ENCODE peak calls at places on chromosomes 16 and 17, in five cellular contexts. Y is WTC11, P is GM12878, O is A549, J is K562. S is an unnamed sample.

GRCh38 chr16:15581127-15581815 is 61.7 kb downstream of the MARF1 start:
- DNase-seq in J (no peak), O (no peak), Y (no peak), P (no peak), S (no peak)

GRCh38 chr17:57062865-57063264 is 22.2 kb upstream of the AKAP1 start:
- DNase-seq in J (no peak), P (no peak), Y (no peak), O (no peak), S (no peak)

GRCh38 chr16:77816293-77816692 is 27.9 kb downstream of the VAT1L start:
- DNase-seq in J (no peak), P (no peak), O (no peak), Y (no peak), S (no peak)

GRCh38 chr17:67559381-67559966 is 158.3 kb upstream of the NOL11 start:
- DNase-seq in Y (peak), J (peak), O (no peak), P (no peak), S (no peak)

GRCh38 chr17:80645706-80646325 is 101.2 kb downstream of the RPTOR start:
- DNase-seq in J (no peak), Y (no peak), O (no peak), P (no peak), S (no peak)

GRCh38 chr16:27445502-27446175 is 43.7 kb downstream of the IL21R start:
- DNase-seq in J (no peak), O (no peak), P (no peak), Y (no peak), S (no peak)

GRCh38 chr16:72797606-72798005 is 250.3 kb downstream of the ZFHX3 start:
- DNase-seq in P (no peak), O (no peak), Y (no peak), J (no peak), S (no peak)

GRCh38 chr16:14186007-14186953 is 115.2 kb downstream of the MRTFB start:
- DNase-seq in J (no peak), P (no peak), Y (peak), O (no peak), S (no peak)

GRCh38 chr16:70162041-70162451 is 11.5 kb upstream of the CLEC18C start:
- DNase-seq in O (peak), J (peak), P (no peak), Y (no peak), S (peak)

GRCh38 chr16:62213763-62214162 is 177.5 kb upstream of the CDH8 start:
- DNase-seq in Y (peak), P (no peak), O (no peak), J (no peak), S (peak)

GRCh38 chr17:65670667-65671371 is 109.4 kb upstream of the AXIN2 start:
- DNase-seq in Y (no peak), J (no peak), O (no peak), P (no peak), S (peak)

GRCh38 chr17:27776882-27777624 is 23.3 kb downstream of the NOS2 start:
- DNase-seq in Y (no peak), P (no peak), J (no peak), O (no peak), S (no peak)

GRCh38 chr17:80252871-80253270 is 7.8 kb upstream of the RNF213 start:
- DNase-seq in O (peak), P (no peak), Y (peak), J (no peak), S (no peak)

GRCh38 chr16:19521471-19522368 is at the start of gene GDE1:
- DNase-seq in O (peak), Y (peak), J (peak), P (peak), S (peak)

GRCh38 chr16:80725566-80726162 is 78.7 kb downstream of the CDYL2 start:
- DNase-seq in Y (no peak), J (no peak), O (no peak), P (no peak), S (no peak)

GRCh38 chr17:19724501-19725420 is 8.4 kb upstream of the SLC47A2 start:
- DNase-seq in Y (no peak), P (no peak), J (no peak), O (no peak), S (no peak)

GRCh38 chr17:263773-264172 is 82.3 kb upstream of the DOC2B start:
- DNase-seq in J (no peak), O (no peak), Y (no peak), P (no peak), S (no peak)

GRCh38 chr17:59502800-59503199 is 62.6 kb upstream of the DHX40 start:
- DNase-seq in O (no peak), P (no peak), J (no peak), Y (no peak), S (no peak)

GRCh38 chr16:54595636-54596035 is 309.0 kb upstream of the IRX3 start:
- DNase-seq in Y (no peak), P (no peak), O (no peak), J (no peak), S (no peak)

GRCh38 chr16:50909831-50910697 is 168.2 kb downstream of the CYLD start:
- DNase-seq in P (no peak), Y (no peak), O (no peak), J (no peak), S (no peak)

GRCh38 chr16:23673971-23674614 is 4.6 kb upstream of the PLK1 start:
- DNase-seq in P (no peak), J (no peak), Y (no peak), O (no peak), S (peak)

GRCh38 chr16:64311241-64311640 is 810.6 kb downstream of the CDH11 start:
- DNase-seq in P (no peak), Y (no peak), O (no peak), J (no peak), S (no peak)

GRCh38 chr17:67095803-67096202 is 51.4 kb downstream of the CACNG1 start:
- DNase-seq in Y (no peak), P (no peak), O (no peak), J (no peak), S (peak)

GRCh38 chr16:1903220-1903574 is 15.0 kb downstream of the HS3ST6 start:
- DNase-seq in O (no peak), J (no peak), P (no peak), Y (no peak), S (no peak)

GRCh38 chr17:81329927-81330883 is 35.1 kb upstream of the SLC38A10 start:
- DNase-seq in P (no peak), J (no peak), Y (no peak), O (peak), S (peak)

GRCh38 chr16:82152192-82152591 is 17.8 kb downstream of the MPHOSPH6 start:
- DNase-seq in J (no peak), Y (no peak), P (no peak), O (no peak), S (no peak)

GRCh38 chr16:50534091-50534490 is 14.1 kb upstream of the NKD1 start:
- DNase-seq in P (no peak), O (no peak), J (no peak), Y (no peak), S (no peak)

GRCh38 chr17:44380767-44381166 is 8.7 kb downstream of the ITGA2B start:
- DNase-seq in P (no peak), J (no peak), Y (no peak), O (no peak), S (no peak)

GRCh38 chr17:73228748-73229236 is 32.9 kb downstream of the CPSF4L start:
- DNase-seq in Y (no peak), P (no peak), J (peak), O (peak), S (peak)

GRCh38 chr16:49857423-49858181 is 1.7 kb upstream of the ZNF423 start:
- DNase-seq in Y (peak), O (peak), J (peak), P (no peak), S (peak)

GRCh38 chr16:84500531-84500930 is 3.9 kb downstream of the MEAK7 start:
- DNase-seq in Y (no peak), P (no peak), O (no peak), J (no peak), S (no peak)

GRCh38 chr16:81448154-81449131 is 3.8 kb downstream of the CMIP start:
- DNase-seq in J (no peak), Y (no peak), O (no peak), P (no peak), S (peak)

GRCh38 chr17:47099451-47099986 is 89.6 kb downstream of the CDC27 start:
- DNase-seq in J (no peak), P (no peak), Y (no peak), O (no peak), S (no peak)

GRCh38 chr17:17445925-17446665 is 30.7 kb upstream of the MED9 start:
- DNase-seq in P (no peak), O (peak), J (no peak), Y (no peak), S (peak)

GRCh38 chr17:58328195-58329034 is at the start of gene TSPOAP1:
- DNase-seq in P (peak), J (peak), Y (peak), O (no peak), S (no peak)

GRCh38 chr16:78216166-78216745 is 116.8 kb downstream of the WWOX start:
- DNase-seq in J (no peak), O (no peak), P (no peak), Y (no peak), S (no peak)

GRCh38 chr16:73951541-73951940 is 345.1 kb upstream of the PSMD7 start:
- DNase-seq in Y (no peak), J (no peak), O (no peak), P (no peak), S (no peak)

GRCh38 chr16:58843675-58844074 is 109.6 kb upstream of the GOT2 start:
- DNase-seq in P (peak), O (no peak), J (peak), Y (no peak), S (peak)

GRCh38 chr17:64329571-64329970 is 61.1 kb downstream of the PECAM1 start:
- DNase-seq in P (no peak), J (no peak), Y (no peak), O (no peak), S (no peak)

DNA sequence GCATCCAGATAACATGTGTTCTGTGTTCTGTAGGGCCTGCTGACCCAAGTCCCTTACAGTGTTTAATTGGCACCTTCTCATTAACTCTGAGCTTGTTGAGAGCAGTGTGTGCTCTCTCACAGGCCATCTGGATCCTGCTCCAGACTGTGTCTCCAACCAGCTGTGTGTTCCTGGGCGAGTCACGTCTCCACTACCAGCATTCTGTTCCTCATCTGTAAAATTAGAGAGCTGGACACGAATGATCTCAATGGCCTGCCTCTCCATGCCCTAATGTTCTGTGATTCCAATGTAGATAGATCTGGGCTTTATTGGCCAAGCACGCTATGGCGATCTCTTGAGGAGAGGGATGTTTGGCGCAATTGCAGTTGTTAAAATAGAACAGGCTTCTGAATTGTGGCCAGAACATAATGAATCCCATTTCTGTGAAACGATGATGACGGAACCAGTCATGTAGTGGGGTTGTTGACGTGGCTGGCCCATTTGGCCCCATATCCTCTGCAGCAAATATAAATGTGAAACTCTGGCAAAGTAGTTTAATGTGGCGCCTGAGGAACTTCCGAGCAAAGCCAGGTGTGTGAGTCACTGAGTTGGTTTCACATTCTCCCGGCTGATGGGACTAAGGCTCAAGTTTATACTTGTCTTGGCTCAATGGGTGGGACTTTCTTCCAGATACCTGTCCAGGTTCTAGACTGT is 22.2 kb downstream of the TBX4 start:
- DNase-seq in O (no peak), J (no peak), Y (no peak), P (no peak), S (no peak)
- TF ChIP-seq ESRRA in O (no peak), J (no peak), Y (no peak), P (no peak), S (no peak)

GRCh38 chr17:74431568-74432483 is at the start of gene GPRC5C:
- DNase-seq in J (peak), O (peak), P (no peak), Y (peak), S (peak)
- TF ChIP-seq ESRRA in J (no peak), O (no peak), P (no peak), Y (no peak), S (peak)

GRCh38 chr17:39938140-39938869 is 10.8 kb downstream of the LRRC3C start:
- DNase-seq in P (peak), O (no peak), Y (no peak), J (no peak), S (peak)
- TF ChIP-seq ESRRA in P (no peak), O (no peak), Y (no peak), J (no peak), S (no peak)

DNA sequence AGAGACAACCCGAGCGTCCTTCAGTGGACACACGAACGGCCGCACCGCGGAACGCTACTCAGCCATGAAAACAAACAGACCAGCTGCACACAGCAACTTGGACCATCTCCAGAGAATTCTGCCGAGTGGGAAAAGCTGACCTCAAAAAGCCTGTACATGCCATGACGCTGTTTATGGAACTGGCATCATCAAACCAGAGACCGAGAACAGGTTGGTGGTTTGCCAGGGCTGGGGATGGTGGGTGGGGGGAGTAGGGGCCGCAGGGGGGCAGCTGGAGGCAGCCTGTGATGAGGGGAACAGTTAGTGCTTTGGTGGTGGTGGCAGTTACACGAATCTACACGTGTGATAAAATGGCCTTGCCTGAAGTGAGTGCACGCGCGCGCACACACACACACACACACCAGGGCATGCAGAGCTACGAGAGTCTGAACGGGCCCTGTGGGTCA is 169.8 kb downstream of the LAT start:
- DNase-seq in Y (no peak), O (no peak), P (no peak), J (no peak), S (no peak)
- TF ChIP-seq ESRRA in Y (no peak), O (no peak), P (no peak), J (no peak), S (no peak)

GRCh38 chr17:41481051-41481450 is at the start of gene KRT35:
- DNase-seq in Y (no peak), P (no peak), J (no peak), O (no peak), S (no peak)

GRCh38 chr17:41476866-41477815 is 3.8 kb downstream of the KRT35 start:
- DNase-seq in Y (no peak), O (no peak), J (no peak), P (no peak), S (no peak)

GRCh38 chr17:41478240-41478639 is 2.7 kb downstream of the KRT35 start:
- DNase-seq in P (no peak), J (no peak), O (no peak), Y (no peak), S (no peak)

GRCh38 chr17:41480581-41480980 is 370 bp downstream of the KRT35 start:
- DNase-seq in O (no peak), Y (no peak), P (no peak), J (no peak), S (no peak)

GRCh38 chr17:41480136-41480535 is 815 bp downstream of the KRT35 start:
- DNase-seq in O (no peak), J (no peak), P (no peak), Y (no peak), S (no peak)
- TF ChIP-seq ESRRA in O (no peak), J (no peak), P (no peak), Y (no peak), S (no peak)

GRCh38 chr17:77207689-77208216 is 67.0 kb downstream of the SEC14L1 start:
- DNase-seq in J (no peak), Y (no peak), P (no peak), O (no peak), S (peak)
- TF ChIP-seq ESRRA in J (no peak), Y (no peak), P (no peak), O (no peak), S (no peak)

GRCh38 chr16:68995011-68995504 is 110.4 kb upstream of the HAS3 start:
- DNase-seq in Y (peak), P (no peak), O (peak), J (no peak), S (peak)
- TF ChIP-seq ESRRA in Y (no peak), P (no peak), O (no peak), J (no peak), S (no peak)

S was measured in HepG2.